ENCODE peak calls at places on chromosomes 7 and 10, in eight cellular contexts. One of them, this sample, is unnamed.

GRCh38 chr7:131859162-131859821 is 302.9 kb upstream of the PODXL start:
- DNase-seq in HepG2: peak; percentile 18
- DNase-seq in choroid plexus epithelial cell: peak; percentile 84
- DNase-seq in GM12865: peak; percentile 61
- DNase-seq in AG09319: peak; percentile 25
- DNase-seq in endothelial cell: peak; percentile 82
- DNase-seq in K562: peak; percentile 87
- DNase-seq in MCF 10A: peak; percentile 76
- DNase-seq in this sample: peak; percentile 63

GRCh38 chr10:29470843-29471482 is 163.8 kb downstream of the SVIL start:
- DNase-seq in endothelial cell: no peak
- DNase-seq in choroid plexus epithelial cell: peak; percentile 58
- DNase-seq in MCF 10A: no peak
- DNase-seq in HepG2: no peak
- DNase-seq in K562: no peak
- DNase-seq in AG09319: no peak
- DNase-seq in GM12865: no peak
- DNase-seq in this sample: no peak

GRCh38 chr10:28880551-28880950 is 203.2 kb downstream of the BAMBI start:
- DNase-seq in choroid plexus epithelial cell: peak; percentile 54
- DNase-seq in HepG2: no peak
- DNase-seq in GM12865: no peak
- DNase-seq in endothelial cell: no peak
- DNase-seq in AG09319: no peak
- DNase-seq in K562: no peak
- DNase-seq in MCF 10A: no peak
- DNase-seq in this sample: no peak

GRCh38 chr7:131105803-131106680 is 221.6 kb upstream of the MKLN1 start:
- DNase-seq in MCF 10A: peak; percentile 71
- DNase-seq in choroid plexus epithelial cell: peak; percentile 80
- DNase-seq in HepG2: peak; percentile 59
- DNase-seq in AG09319: no peak
- DNase-seq in K562: peak; percentile 96
- DNase-seq in GM12865: peak; percentile 78
- DNase-seq in endothelial cell: peak; percentile 59
- DNase-seq in this sample: peak; percentile 45

GRCh38 chr10:3992374-3993178 is 207.6 kb upstream of the KLF6 start:
- DNase-seq in AG09319: no peak
- DNase-seq in HepG2: no peak
- DNase-seq in choroid plexus epithelial cell: no peak
- DNase-seq in MCF 10A: no peak
- DNase-seq in K562: no peak
- DNase-seq in endothelial cell: no peak
- DNase-seq in GM12865: no peak
- DNase-seq in this sample: no peak

GRCh38 chr10:84308021-84308420 is 20.4 kb upstream of the CCSER2 start:
- DNase-seq in GM12865: no peak
- DNase-seq in AG09319: no peak
- DNase-seq in K562: no peak
- DNase-seq in HepG2: no peak
- DNase-seq in endothelial cell: no peak
- DNase-seq in choroid plexus epithelial cell: no peak
- DNase-seq in MCF 10A: no peak
- DNase-seq in this sample: no peak

GRCh38 chr7:73865738-73866445 is 4.9 kb downstream of the TMEM270 start:
- DNase-seq in K562: no peak
- DNase-seq in HepG2: peak; percentile 34
- DNase-seq in endothelial cell: peak; percentile 65
- DNase-seq in choroid plexus epithelial cell: peak; percentile 80
- DNase-seq in GM12865: peak; percentile 35
- DNase-seq in AG09319: no peak
- DNase-seq in MCF 10A: peak; percentile 68
- DNase-seq in this sample: no peak

GRCh38 chr10:15262036-15262713 is 93.7 kb upstream of the NMT2 start:
- DNase-seq in K562: no peak
- DNase-seq in MCF 10A: peak; percentile 19
- DNase-seq in AG09319: no peak
- DNase-seq in GM12865: peak; percentile 52
- DNase-seq in choroid plexus epithelial cell: peak; percentile 66
- DNase-seq in HepG2: peak; percentile 28
- DNase-seq in endothelial cell: no peak
- DNase-seq in this sample: no peak

GRCh38 chr7:22576941-22577927 is 77.2 kb upstream of the STEAP1B start:
- DNase-seq in HepG2: no peak
- DNase-seq in GM12865: no peak
- DNase-seq in AG09319: peak; percentile 96
- DNase-seq in endothelial cell: no peak
- DNase-seq in choroid plexus epithelial cell: peak; percentile 98
- DNase-seq in K562: no peak
- DNase-seq in MCF 10A: peak; percentile 95
- DNase-seq in this sample: no peak

GRCh38 chr7:82534687-82535086 is 91.1 kb upstream of the CACNA2D1 start:
- DNase-seq in HepG2: no peak
- DNase-seq in GM12865: no peak
- DNase-seq in choroid plexus epithelial cell: peak; percentile 79
- DNase-seq in endothelial cell: no peak
- DNase-seq in AG09319: no peak
- DNase-seq in MCF 10A: no peak
- DNase-seq in K562: no peak
- DNase-seq in this sample: no peak

GRCh38 chr7:139654270-139655181 is 123.3 kb downstream of the HIPK2 start:
- DNase-seq in choroid plexus epithelial cell: peak; percentile 45
- DNase-seq in K562: no peak
- DNase-seq in AG09319: no peak
- DNase-seq in GM12865: peak; percentile 22
- DNase-seq in HepG2: no peak
- DNase-seq in MCF 10A: no peak
- DNase-seq in endothelial cell: no peak
- DNase-seq in this sample: no peak

GRCh38 chr7:143172354-143172753 is 10.9 kb upstream of the TAS2R39 start:
- DNase-seq in choroid plexus epithelial cell: peak; percentile 17
- DNase-seq in AG09319: no peak
- DNase-seq in endothelial cell: no peak
- DNase-seq in K562: no peak
- DNase-seq in GM12865: no peak
- DNase-seq in MCF 10A: peak; percentile 71
- DNase-seq in HepG2: no peak
- DNase-seq in this sample: no peak

GRCh38 chr10:74099836-74100235 is 50.8 kb downstream of the AP3M1 start:
- DNase-seq in HepG2: no peak
- DNase-seq in choroid plexus epithelial cell: no peak
- DNase-seq in GM12865: no peak
- DNase-seq in MCF 10A: no peak
- DNase-seq in K562: no peak
- DNase-seq in AG09319: no peak
- DNase-seq in endothelial cell: no peak
- DNase-seq in this sample: no peak

GRCh38 chr10:13414855-13415254 is 66.8 kb upstream of the SEPHS1 start:
- DNase-seq in GM12865: peak; percentile 10
- DNase-seq in K562: no peak
- DNase-seq in MCF 10A: peak; percentile 24
- DNase-seq in HepG2: peak; percentile 88
- DNase-seq in AG09319: no peak
- DNase-seq in choroid plexus epithelial cell: peak; percentile 45
- DNase-seq in endothelial cell: peak; percentile 23
- DNase-seq in this sample: no peak

GRCh38 chr10:21885940-21886339 is 117.6 kb downstream of the DNAJC1 start:
- DNase-seq in MCF 10A: no peak
- DNase-seq in choroid plexus epithelial cell: no peak
- DNase-seq in K562: no peak
- DNase-seq in AG09319: no peak
- DNase-seq in GM12865: peak; percentile 51
- DNase-seq in endothelial cell: no peak
- DNase-seq in HepG2: no peak
- DNase-seq in this sample: no peak

GRCh38 chr10:60495357-60495756 is 105.7 kb upstream of the ANK3 start:
- DNase-seq in HepG2: no peak
- DNase-seq in choroid plexus epithelial cell: peak; percentile 68
- DNase-seq in K562: no peak
- DNase-seq in MCF 10A: no peak
- DNase-seq in endothelial cell: no peak
- DNase-seq in GM12865: no peak
- DNase-seq in AG09319: no peak
- DNase-seq in this sample: no peak
- TF ChIP-seq CTCF in HepG2: no peak
- TF ChIP-seq CTCF in choroid plexus epithelial cell: peak; percentile 45
- TF ChIP-seq CTCF in K562: no peak
- TF ChIP-seq CTCF in MCF 10A: no peak
- TF ChIP-seq CTCF in endothelial cell: no peak
- TF ChIP-seq CTCF in GM12865: no peak
- TF ChIP-seq CTCF in AG09319: no peak
- TF ChIP-seq CTCF in this sample: no peak

DNA sequence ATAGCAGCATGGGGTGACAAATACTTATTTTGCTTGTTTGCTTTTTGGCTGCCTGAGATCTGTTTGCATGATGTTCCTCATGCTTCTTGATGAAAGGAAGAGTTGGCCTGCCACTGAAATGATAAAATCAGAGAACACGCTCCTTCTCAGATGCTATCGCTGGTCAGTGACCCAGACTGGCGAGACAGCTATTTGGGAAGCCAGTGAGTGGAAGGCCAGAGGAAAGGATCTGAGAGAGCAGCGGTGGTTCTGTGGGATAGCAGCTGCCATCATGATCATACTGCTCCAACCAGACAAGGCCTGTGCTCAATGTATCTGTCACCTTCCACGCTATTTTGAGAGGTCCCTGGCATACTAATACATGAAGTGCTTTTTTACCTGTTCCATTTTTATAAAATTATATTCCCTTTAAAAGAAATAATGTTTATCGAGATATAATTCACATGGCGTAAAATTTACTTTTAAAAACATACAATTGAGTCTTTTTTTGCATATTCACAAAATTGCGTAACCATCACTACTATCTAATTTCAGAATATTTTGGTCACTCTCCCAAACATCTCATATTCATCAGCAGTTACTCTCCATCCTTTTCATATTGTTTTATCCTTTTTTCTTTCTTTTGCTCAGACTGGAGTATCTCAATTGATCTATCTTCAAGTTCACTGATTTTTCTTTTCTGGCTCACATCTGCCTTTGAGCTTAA is 695.1 kb downstream of the TNS3 start:
- DNase-seq in endothelial cell: no peak
- DNase-seq in HepG2: no peak
- DNase-seq in MCF 10A: no peak
- DNase-seq in K562: no peak
- DNase-seq in choroid plexus epithelial cell: no peak
- DNase-seq in AG09319: no peak
- DNase-seq in GM12865: no peak
- DNase-seq in this sample: no peak
- TF ChIP-seq CTCF in endothelial cell: no peak
- TF ChIP-seq CTCF in HepG2: no peak
- TF ChIP-seq CTCF in MCF 10A: no peak
- TF ChIP-seq CTCF in K562: no peak
- TF ChIP-seq CTCF in choroid plexus epithelial cell: no peak
- TF ChIP-seq CTCF in AG09319: no peak
- TF ChIP-seq CTCF in GM12865: no peak
- TF ChIP-seq CTCF in this sample: no peak

GRCh38 chr7:100612730-100613446 is 548 bp downstream of the MOSPD3 start:
- DNase-seq in K562: peak; percentile 63
- DNase-seq in MCF 10A: no peak
- DNase-seq in choroid plexus epithelial cell: no peak
- DNase-seq in AG09319: no peak
- DNase-seq in HepG2: peak; percentile 32
- DNase-seq in GM12865: no peak
- DNase-seq in endothelial cell: no peak
- DNase-seq in this sample: peak; percentile 27
- TF ChIP-seq CTCF in K562: peak; percentile 53
- TF ChIP-seq CTCF in MCF 10A: no peak
- TF ChIP-seq CTCF in choroid plexus epithelial cell: peak; percentile 8
- TF ChIP-seq CTCF in AG09319: no peak
- TF ChIP-seq CTCF in HepG2: peak; percentile 85
- TF ChIP-seq CTCF in GM12865: no peak
- TF ChIP-seq CTCF in endothelial cell: no peak
- TF ChIP-seq CTCF in this sample: peak; percentile 22

GRCh38 chr10:112361951-112362770 is 11.8 kb upstream of the ACSL5 start:
- DNase-seq in choroid plexus epithelial cell: peak; percentile 38
- DNase-seq in GM12865: no peak
- DNase-seq in MCF 10A: peak; percentile 93
- DNase-seq in endothelial cell: peak; percentile 41
- DNase-seq in AG09319: peak; percentile 10
- DNase-seq in K562: no peak
- DNase-seq in HepG2: no peak
- DNase-seq in this sample: no peak
- TF ChIP-seq CTCF in choroid plexus epithelial cell: peak; percentile 12
- TF ChIP-seq CTCF in GM12865: no peak
- TF ChIP-seq CTCF in MCF 10A: no peak
- TF ChIP-seq CTCF in endothelial cell: no peak
- TF ChIP-seq CTCF in AG09319: no peak
- TF ChIP-seq CTCF in K562: no peak
- TF ChIP-seq CTCF in HepG2: no peak
- TF ChIP-seq CTCF in this sample: no peak

DNA sequence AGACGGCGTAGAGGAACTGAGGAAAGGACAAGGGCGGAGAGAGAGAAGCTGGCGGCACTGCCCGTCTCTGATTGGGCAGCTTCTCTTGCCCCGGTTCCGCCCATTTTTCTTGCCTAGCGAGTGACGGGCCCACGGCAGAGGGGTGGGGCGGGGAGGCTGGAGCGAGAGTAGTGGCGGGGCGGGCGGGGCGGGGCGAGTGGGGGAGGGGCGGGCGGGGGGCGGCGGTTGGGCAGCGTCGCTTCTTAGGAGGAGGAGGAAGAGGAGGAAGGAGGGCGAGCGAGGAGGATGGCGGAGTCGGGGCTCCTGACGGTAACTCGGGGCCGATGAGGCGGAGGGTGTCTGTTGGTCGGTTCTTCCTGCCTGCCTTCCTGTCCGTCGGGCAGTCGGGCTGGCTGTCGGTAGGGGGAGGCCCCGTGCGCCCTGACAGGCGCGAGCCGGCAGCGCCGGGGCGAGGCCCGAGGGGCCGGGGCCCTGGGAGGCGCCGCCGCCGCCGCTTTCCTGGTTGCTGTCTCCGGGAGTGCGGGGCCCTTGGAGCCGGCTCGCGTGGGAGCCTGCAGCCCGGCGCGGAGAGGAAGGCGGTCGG is at the start of gene SHOC2:
- DNase-seq in endothelial cell: peak; percentile 68
- DNase-seq in AG09319: no peak
- DNase-seq in K562: peak; percentile 84
- DNase-seq in HepG2: no peak
- DNase-seq in choroid plexus epithelial cell: no peak
- DNase-seq in GM12865: peak; percentile 100
- DNase-seq in MCF 10A: no peak
- DNase-seq in this sample: peak; percentile 61
- TF ChIP-seq CTCF in endothelial cell: no peak
- TF ChIP-seq CTCF in AG09319: peak; percentile 27
- TF ChIP-seq CTCF in K562: peak; percentile 21
- TF ChIP-seq CTCF in HepG2: peak; percentile 27
- TF ChIP-seq CTCF in choroid plexus epithelial cell: peak; percentile 36
- TF ChIP-seq CTCF in GM12865: peak; percentile 18
- TF ChIP-seq CTCF in MCF 10A: peak; percentile 13
- TF ChIP-seq CTCF in this sample: peak; percentile 34

GRCh38 chr10:34960983-34961382 is 129.2 kb downstream of the CUL2 start:
- DNase-seq in HepG2: no peak
- DNase-seq in AG09319: no peak
- DNase-seq in GM12865: no peak
- DNase-seq in MCF 10A: no peak
- DNase-seq in choroid plexus epithelial cell: peak; percentile 75
- DNase-seq in K562: no peak
- DNase-seq in endothelial cell: no peak
- DNase-seq in this sample: no peak
- TF ChIP-seq CTCF in HepG2: no peak
- TF ChIP-seq CTCF in AG09319: peak; percentile 31
- TF ChIP-seq CTCF in GM12865: no peak
- TF ChIP-seq CTCF in MCF 10A: peak; percentile 33
- TF ChIP-seq CTCF in choroid plexus epithelial cell: peak; percentile 77
- TF ChIP-seq CTCF in K562: peak; percentile 7
- TF ChIP-seq CTCF in endothelial cell: no peak
- TF ChIP-seq CTCF in this sample: peak; percentile 18

GRCh38 chr7:117157121-117157870 is 165.6 kb downstream of the WNT2 start:
- DNase-seq in AG09319: peak; percentile 77
- DNase-seq in GM12865: no peak
- DNase-seq in HepG2: no peak
- DNase-seq in MCF 10A: peak; percentile 83
- DNase-seq in endothelial cell: no peak
- DNase-seq in choroid plexus epithelial cell: peak; percentile 85
- DNase-seq in K562: no peak
- DNase-seq in this sample: no peak
- TF ChIP-seq CTCF in AG09319: peak; percentile 46
- TF ChIP-seq CTCF in GM12865: no peak
- TF ChIP-seq CTCF in HepG2: no peak
- TF ChIP-seq CTCF in MCF 10A: no peak
- TF ChIP-seq CTCF in endothelial cell: no peak
- TF ChIP-seq CTCF in choroid plexus epithelial cell: peak; percentile 68
- TF ChIP-seq CTCF in K562: peak; percentile 26
- TF ChIP-seq CTCF in this sample: no peak

This sample was measured in progenitor cell of endocrine pancreas.